ENCODE peak calls at places on chromosomes 2 and 18, in nine cellular contexts. H is heart left ventricle, R is spleen, V is K562, X is transverse colon, U is endothelial cell of umbilical vein, K is suprapubic skin, C is A549, L is stomach. S is an unnamed sample.

GRCh38 chr2:191030521-191031154 is 16.7 kb upstream of the STAT1 start:
- DNase-seq in H (no peak), R (no peak), V (peak), X (no peak), U (peak), K (no peak), C (peak), L (no peak), S (no peak)

GRCh38 chr2:157748371-157749132 is 119.9 kb upstream of the ACVR1C start:
- DNase-seq in H (no peak), R (no peak), V (no peak), X (no peak), U (no peak), K (no peak), C (no peak), L (no peak), S (no peak)

GRCh38 chr2:49224426-49225010 is 70.2 kb upstream of the FSHR start:
- DNase-seq in H (no peak), R (no peak), V (no peak), X (peak), U (no peak), K (no peak), C (no peak), L (peak), S (no peak)

GRCh38 chr18:35345460-35345921 is 1.3 kb upstream of the ZNF24 start:
- DNase-seq in H (no peak), R (no peak), V (no peak), X (no peak), U (peak), K (no peak), C (no peak), L (peak), S (no peak)

GRCh38 chr2:68811364-68811763 is 59.8 kb downstream of the BMP10 start:
- DNase-seq in H (peak), R (no peak), V (no peak), X (no peak), U (peak), K (no peak), C (no peak), L (no peak), S (no peak)

GRCh38 chr18:50836521-50836957 is 16.7 kb upstream of the MRO start:
- DNase-seq in H (no peak), R (no peak), V (no peak), X (no peak), U (peak), K (no peak), C (no peak), L (no peak), S (no peak)

GRCh38 chr18:55142413-55142812 is 183.2 kb upstream of the CCDC68 start:
- DNase-seq in H (no peak), R (no peak), V (no peak), X (no peak), U (no peak), K (no peak), C (no peak), L (no peak), S (no peak)

GRCh38 chr2:150312271-150312670 is 175.2 kb downstream of the RND3 start:
- DNase-seq in H (no peak), R (no peak), V (no peak), X (no peak), U (no peak), K (no peak), C (no peak), L (no peak), S (no peak)

GRCh38 chr2:27798948-27799645 is 27.6 kb downstream of the MRPL33 start:
- DNase-seq in H (peak), R (no peak), V (no peak), X (peak), U (peak), K (peak), C (peak), L (no peak), S (peak)

GRCh38 chr2:8629402-8629801 is 52.5 kb upstream of the ID2 start:
- DNase-seq in H (no peak), R (peak), V (no peak), X (no peak), U (no peak), K (no peak), C (no peak), L (no peak), S (no peak)

GRCh38 chr2:172889767-172890430 is 154.3 kb downstream of the RAPGEF4 start:
- DNase-seq in H (peak), R (no peak), V (no peak), X (no peak), U (no peak), K (no peak), C (no peak), L (no peak), S (no peak)

GRCh38 chr18:48868468-48869466 is 82.0 kb downstream of the SMAD7 start:
- DNase-seq in H (no peak), R (peak), V (no peak), X (peak), U (no peak), K (no peak), C (no peak), L (peak), S (no peak)

GRCh38 chr2:38466849-38467767 is 90.0 kb upstream of the ATL2 start:
- DNase-seq in H (no peak), R (no peak), V (no peak), X (no peak), U (no peak), K (no peak), C (no peak), L (no peak), S (peak)

GRCh38 chr2:2229898-2230817 is 100.9 kb downstream of the MYT1L start:
- DNase-seq in H (no peak), R (no peak), V (no peak), X (no peak), U (no peak), K (no peak), C (no peak), L (no peak), S (no peak)

GRCh38 chr2:128198666-128199065 is 107.7 kb downstream of the UGGT1 start:
- DNase-seq in H (peak), R (no peak), V (no peak), X (no peak), U (no peak), K (no peak), C (no peak), L (no peak), S (no peak)

GRCh38 chr2:139813340-139813739 is 1033.2 kb upstream of the NXPH2 start:
- DNase-seq in H (no peak), R (no peak), V (no peak), X (no peak), U (no peak), K (no peak), C (no peak), L (no peak), S (no peak)

GRCh38 chr2:111164078-111164477 is 43.4 kb downstream of the BCL2L11 start:
- DNase-seq in H (no peak), R (no peak), V (no peak), X (no peak), U (no peak), K (no peak), C (no peak), L (no peak), S (no peak)

GRCh38 chr2:102975996-102976636 is 214.3 kb downstream of the TMEM182 start:
- DNase-seq in H (peak), R (no peak), V (peak), X (peak), U (no peak), K (no peak), C (peak), L (no peak), S (no peak)

GRCh38 chr2:43759195-43759594 is 14.6 kb upstream of the DYNC2LI1 start:
- DNase-seq in H (no peak), R (no peak), V (no peak), X (no peak), U (peak), K (no peak), C (peak), L (no peak), S (no peak)

GRCh38 chr18:56900195-56901094 is 246.4 kb upstream of the BOD1L2 start:
- DNase-seq in H (no peak), R (no peak), V (no peak), X (no peak), U (peak), K (no peak), C (no peak), L (peak), S (no peak)

GRCh38 chr2:82139979-82140611 is 1835.5 kb upstream of the LRRTM1 start:
- DNase-seq in H (no peak), R (no peak), V (no peak), X (peak), U (no peak), K (no peak), C (no peak), L (no peak), S (no peak)

GRCh38 chr2:163266772-163267171 is 428.2 kb upstream of the KCNH7 start:
- DNase-seq in H (no peak), R (no peak), V (no peak), X (no peak), U (no peak), K (no peak), C (no peak), L (no peak), S (no peak)

GRCh38 chr18:49794740-49795139 is 18.6 kb downstream of the ACAA2 start:
- DNase-seq in H (no peak), R (no peak), V (no peak), X (no peak), U (no peak), K (no peak), C (no peak), L (no peak), S (no peak)

GRCh38 chr2:180679693-180680092 is 300.7 kb upstream of the UBE2E3 start:
- DNase-seq in H (no peak), R (no peak), V (no peak), X (no peak), U (no peak), K (no peak), C (no peak), L (no peak), S (no peak)

GRCh38 chr2:95261602-95262001 is 12.6 kb upstream of the PROM2 start:
- DNase-seq in H (no peak), R (peak), V (no peak), X (no peak), U (no peak), K (no peak), C (no peak), L (peak), S (no peak)

GRCh38 chr2:95264626-95265025 is 9.6 kb upstream of the PROM2 start:
- DNase-seq in H (no peak), R (no peak), V (no peak), X (no peak), U (no peak), K (no peak), C (no peak), L (peak), S (no peak)

GRCh38 chr2:95262896-95263542 is 11.2 kb upstream of the PROM2 start:
- DNase-seq in H (no peak), R (no peak), V (no peak), X (no peak), U (no peak), K (no peak), C (no peak), L (peak), S (no peak)

GRCh38 chr2:95258271-95258670 is 16.0 kb upstream of the PROM2 start:
- DNase-seq in H (no peak), R (no peak), V (no peak), X (no peak), U (no peak), K (no peak), C (no peak), L (no peak), S (no peak)

GRCh38 chr2:95260028-95261023 is 13.9 kb upstream of the PROM2 start:
- DNase-seq in H (no peak), R (peak), V (no peak), X (no peak), U (no peak), K (no peak), C (no peak), L (peak), S (no peak)
- H3K27ac ChIP-seq in H (no peak), R (no peak), V (no peak), X (no peak), U (no peak), K (peak), C (no peak), L (no peak), S (no peak)

DNA sequence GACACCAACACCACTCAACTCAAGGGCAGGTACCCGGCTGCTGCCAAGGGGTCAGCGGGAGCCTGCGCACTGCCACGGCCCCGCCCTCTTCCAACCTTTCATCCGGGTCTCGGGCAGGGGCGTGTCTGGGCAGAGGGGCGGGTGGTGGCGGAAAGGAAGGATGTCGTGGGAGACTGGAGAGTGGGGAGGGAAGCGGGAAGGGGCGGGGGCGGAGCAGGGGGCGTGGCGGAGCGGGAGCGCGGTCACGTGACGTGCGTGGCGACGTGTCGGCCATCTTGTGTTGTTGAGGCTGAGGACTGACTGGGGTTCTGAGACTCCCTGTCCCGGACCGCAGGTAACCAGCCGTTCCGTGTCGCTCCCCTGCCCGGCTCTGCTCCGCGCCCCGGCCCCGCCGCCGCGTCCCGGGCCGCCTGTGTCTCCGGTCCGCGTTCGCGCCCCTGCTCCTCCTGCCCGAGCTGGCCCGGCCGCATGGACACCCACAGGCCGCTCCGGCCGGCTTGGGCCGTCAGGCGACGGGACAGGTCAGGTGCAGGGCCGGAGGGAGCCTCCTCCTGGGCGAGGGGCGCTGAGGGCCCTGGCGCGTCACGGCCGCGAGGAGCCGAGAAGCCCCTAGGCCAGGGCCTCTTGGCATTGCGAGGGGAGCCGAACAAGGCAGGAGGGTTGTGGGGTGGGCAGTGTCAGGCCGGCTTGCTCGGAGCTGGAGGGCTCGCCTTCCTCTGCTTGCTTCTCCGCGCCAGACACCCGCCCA is at the start of gene GIGYF2:
- DNase-seq in H (peak), R (peak), V (peak), X (peak), U (peak), K (peak), C (peak), L (peak), S (peak)
- TF ChIP-seq POLR2A in H (no peak), R (no peak), V (peak), X (peak), U (peak), K (peak), C (peak), L (no peak), S (no peak)

GRCh38 chr2:235005603-235006259 is 53.9 kb downstream of the SH3BP4 start:
- DNase-seq in H (peak), R (no peak), V (peak), X (peak), U (peak), K (no peak), C (no peak), L (peak), S (no peak)
- TF ChIP-seq CTCF in H (peak), R (no peak), V (no peak), X (no peak), U (peak), K (no peak), C (no peak), L (no peak), S (no peak)

DNA sequence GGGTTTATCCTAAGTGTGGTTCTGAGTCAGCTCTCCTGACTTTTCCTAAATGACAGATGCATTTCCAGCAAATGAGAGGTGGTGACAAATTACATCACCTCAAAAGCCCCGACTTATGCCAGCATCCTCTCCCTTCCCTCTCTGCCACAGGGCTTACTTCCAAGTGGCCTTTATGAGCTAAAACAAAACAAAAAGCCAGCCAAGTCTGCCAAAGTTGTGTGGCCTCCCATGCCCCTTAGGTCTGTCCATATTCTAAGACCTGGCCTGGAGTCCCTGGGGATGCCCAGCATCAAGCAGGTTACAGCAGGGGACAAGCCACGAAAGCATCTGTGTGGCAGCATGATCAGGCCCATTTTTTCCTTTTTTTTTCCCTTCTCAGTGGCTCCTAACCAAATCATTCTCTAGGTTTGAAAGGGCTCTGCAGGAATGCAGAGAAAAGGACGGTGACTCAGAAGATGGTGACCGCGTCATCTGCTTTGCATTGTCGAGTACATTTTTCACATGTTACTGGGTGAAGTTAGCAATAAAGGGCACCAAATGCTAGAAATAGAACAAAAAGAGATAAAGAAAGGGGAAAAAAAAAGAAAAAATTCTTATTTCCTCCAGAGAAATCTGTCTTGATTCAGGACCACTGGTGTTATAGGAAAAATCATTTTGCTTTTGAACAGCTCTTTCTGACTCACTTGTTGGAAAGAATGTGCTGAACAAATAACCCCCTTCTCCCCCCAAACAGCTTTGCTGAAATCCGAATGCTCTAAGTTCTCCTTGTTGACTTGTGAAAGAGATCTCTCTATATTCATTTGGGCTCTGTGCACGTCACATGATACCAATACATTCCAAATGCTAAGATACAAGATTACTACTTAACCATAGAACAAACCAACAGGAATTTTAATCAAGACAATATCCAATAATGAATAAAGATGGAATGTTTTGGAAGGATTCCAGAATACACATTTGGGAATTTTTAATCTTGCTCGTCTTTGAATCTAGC is 178.7 kb downstream of the EN1 start:
- DNase-seq in H (no peak), R (no peak), V (no peak), X (no peak), U (no peak), K (no peak), C (peak), L (no peak), S (no peak)
- H3K27ac ChIP-seq in H (no peak), R (no peak), V (no peak), X (no peak), U (no peak), K (peak), C (peak), L (peak), S (no peak)

GRCh38 chr2:237199577-237199976 is 113.9 kb downstream of the COPS8 start:
- DNase-seq in H (no peak), R (no peak), V (no peak), X (no peak), U (no peak), K (no peak), C (no peak), L (no peak), S (peak)
- TF ChIP-seq POLR2A in H (no peak), R (no peak), V (no peak), X (no peak), U (no peak), K (no peak), C (no peak), L (no peak), S (no peak)